ENCODE peak calls at places on chromosomes 6 and 20, in five cellular contexts. One of them, this sample, is unnamed.

GRCh38 chr6:52361347-52361944 is 505 bp upstream of the PAQR8 start:
- DNase-seq in cardiac muscle cell: no peak
- DNase-seq in aorta: peak; percentile 48
- DNase-seq in activated gamma-delta T cell: no peak
- DNase-seq in cardiac fibroblast: peak; percentile 39
- DNase-seq in this sample: peak; percentile 57

GRCh38 chr20:1924910-1925861 is 30.0 kb downstream of the SIRPA start:
- DNase-seq in cardiac muscle cell: no peak
- DNase-seq in aorta: no peak
- DNase-seq in activated gamma-delta T cell: no peak
- DNase-seq in cardiac fibroblast: no peak
- DNase-seq in this sample: no peak

GRCh38 chr6:154864086-154864430 is 130.8 kb downstream of the SCAF8 start:
- DNase-seq in cardiac muscle cell: no peak
- DNase-seq in activated gamma-delta T cell: no peak
- DNase-seq in cardiac fibroblast: no peak
- DNase-seq in aorta: no peak
- DNase-seq in this sample: no peak

GRCh38 chr6:3867616-3868502 is 18.7 kb downstream of the FAM50B start:
- DNase-seq in activated gamma-delta T cell: no peak
- DNase-seq in cardiac fibroblast: peak; percentile 50
- DNase-seq in aorta: no peak
- DNase-seq in cardiac muscle cell: no peak
- DNase-seq in this sample: no peak

GRCh38 chr6:133991096-133991593 is 38.1 kb downstream of the TBPL1 start:
- DNase-seq in aorta: no peak
- DNase-seq in activated gamma-delta T cell: no peak
- DNase-seq in cardiac fibroblast: peak; percentile 77
- DNase-seq in cardiac muscle cell: no peak
- DNase-seq in this sample: no peak

GRCh38 chr20:43669332-43669731 is 2.4 kb downstream of the MYBL2 start:
- DNase-seq in aorta: no peak
- DNase-seq in cardiac muscle cell: no peak
- DNase-seq in cardiac fibroblast: peak; percentile 48
- DNase-seq in activated gamma-delta T cell: no peak
- DNase-seq in this sample: no peak

GRCh38 chr6:14542670-14543366 is 425.2 kb downstream of the CD83 start:
- DNase-seq in aorta: no peak
- DNase-seq in cardiac fibroblast: peak; percentile 66
- DNase-seq in cardiac muscle cell: no peak
- DNase-seq in activated gamma-delta T cell: no peak
- DNase-seq in this sample: no peak

GRCh38 chr6:69907981-69908498 is 41.7 kb downstream of the COL19A1 start:
- DNase-seq in cardiac muscle cell: no peak
- DNase-seq in activated gamma-delta T cell: no peak
- DNase-seq in aorta: no peak
- DNase-seq in cardiac fibroblast: peak; percentile 86
- DNase-seq in this sample: no peak

GRCh38 chr6:32950010-32950409 is 2.9 kb downstream of the HLA-DMA start:
- DNase-seq in activated gamma-delta T cell: no peak
- DNase-seq in cardiac muscle cell: no peak
- DNase-seq in cardiac fibroblast: no peak
- DNase-seq in aorta: no peak
- DNase-seq in this sample: no peak

GRCh38 chr6:15243994-15244604 is 1.8 kb upstream of the JARID2 start:
- DNase-seq in cardiac muscle cell: no peak
- DNase-seq in activated gamma-delta T cell: no peak
- DNase-seq in cardiac fibroblast: no peak
- DNase-seq in aorta: no peak
- DNase-seq in this sample: no peak

GRCh38 chr6:96716221-96716620 is 121.1 kb downstream of the GPR63 start:
- DNase-seq in cardiac fibroblast: no peak
- DNase-seq in cardiac muscle cell: no peak
- DNase-seq in aorta: no peak
- DNase-seq in activated gamma-delta T cell: no peak
- DNase-seq in this sample: no peak

GRCh38 chr6:151441390-151442166 is 10.3 kb downstream of the RMND1 start:
- DNase-seq in aorta: no peak
- DNase-seq in activated gamma-delta T cell: no peak
- DNase-seq in cardiac fibroblast: no peak
- DNase-seq in cardiac muscle cell: no peak
- DNase-seq in this sample: no peak

GRCh38 chr20:56885521-56885920 is 256.4 kb downstream of the TFAP2C start:
- DNase-seq in cardiac fibroblast: no peak
- DNase-seq in aorta: no peak
- DNase-seq in cardiac muscle cell: no peak
- DNase-seq in activated gamma-delta T cell: no peak
- DNase-seq in this sample: no peak

GRCh38 chr6:43973351-43973750 is 153.9 kb downstream of the MRPL14 start:
- DNase-seq in activated gamma-delta T cell: no peak
- DNase-seq in aorta: no peak
- DNase-seq in cardiac muscle cell: no peak
- DNase-seq in cardiac fibroblast: no peak
- DNase-seq in this sample: peak; percentile 21

GRCh38 chr20:7673841-7674240 is 266.4 kb downstream of the HAO1 start:
- DNase-seq in aorta: no peak
- DNase-seq in activated gamma-delta T cell: no peak
- DNase-seq in cardiac muscle cell: no peak
- DNase-seq in cardiac fibroblast: peak; percentile 72
- DNase-seq in this sample: no peak

This sample was measured in sciatic nerve.